ENCODE peak calls at places on chromosomes 3 and 15, in four cellular contexts. One of them, this sample, is unnamed.

GRCh38 chr15:68646751-68647150 is 68.0 kb downstream of the CORO2B start:
- DNase-seq in CD8-positive, alpha-beta memory T cell: no peak
- DNase-seq in hepatocyte: no peak
- DNase-seq in CD4-positive, alpha-beta T cell: no peak
- DNase-seq in this sample: no peak

GRCh38 chr15:88615303-88616107 is 5.6 kb upstream of the AEN start:
- DNase-seq in CD8-positive, alpha-beta memory T cell: no peak
- DNase-seq in hepatocyte: peak; percentile 60
- DNase-seq in CD4-positive, alpha-beta T cell: no peak
- DNase-seq in this sample: no peak

GRCh38 chr3:4409415-4409814 is 57.7 kb downstream of the SUMF1 start:
- DNase-seq in CD8-positive, alpha-beta memory T cell: no peak
- DNase-seq in hepatocyte: no peak
- DNase-seq in CD4-positive, alpha-beta T cell: no peak
- DNase-seq in this sample: no peak

GRCh38 chr15:99509686-99510461 is 55.9 kb upstream of the MEF2A start:
- DNase-seq in CD8-positive, alpha-beta memory T cell: no peak
- DNase-seq in hepatocyte: no peak
- DNase-seq in CD4-positive, alpha-beta T cell: no peak
- DNase-seq in this sample: no peak

GRCh38 chr15:92914103-92914499 is 14.0 kb downstream of the CHD2 start:
- DNase-seq in CD8-positive, alpha-beta memory T cell: no peak
- DNase-seq in hepatocyte: no peak
- DNase-seq in CD4-positive, alpha-beta T cell: no peak
- DNase-seq in this sample: no peak

GRCh38 chr3:153164009-153164550 is 2.1 kb downstream of the RAP2B start:
- DNase-seq in CD8-positive, alpha-beta memory T cell: no peak
- DNase-seq in hepatocyte: no peak
- DNase-seq in CD4-positive, alpha-beta T cell: no peak
- DNase-seq in this sample: no peak

GRCh38 chr15:20295238-20295811 is 246.3 kb downstream of the GOLGA6L6 start:
- DNase-seq in CD8-positive, alpha-beta memory T cell: no peak
- DNase-seq in hepatocyte: peak; percentile 37
- DNase-seq in CD4-positive, alpha-beta T cell: no peak
- DNase-seq in this sample: no peak

GRCh38 chr3:149449100-149449654 is 25.3 kb upstream of the TM4SF4 start:
- DNase-seq in CD8-positive, alpha-beta memory T cell: no peak
- DNase-seq in hepatocyte: no peak
- DNase-seq in CD4-positive, alpha-beta T cell: no peak
- DNase-seq in this sample: no peak

GRCh38 chr15:43872416-43873020 is 45.7 kb downstream of the WDR76 start:
- DNase-seq in CD8-positive, alpha-beta memory T cell: no peak
- DNase-seq in hepatocyte: peak; percentile 88
- DNase-seq in CD4-positive, alpha-beta T cell: no peak
- DNase-seq in this sample: peak; percentile 49

GRCh38 chr3:78737988-78738387 is 1029.8 kb downstream of the ROBO1 start:
- DNase-seq in CD8-positive, alpha-beta memory T cell: no peak
- DNase-seq in hepatocyte: no peak
- DNase-seq in CD4-positive, alpha-beta T cell: no peak
- DNase-seq in this sample: peak; percentile 72

GRCh38 chr15:80778621-80778963 is 578 bp upstream of the CEMIP start:
- DNase-seq in CD8-positive, alpha-beta memory T cell: no peak
- DNase-seq in hepatocyte: no peak
- DNase-seq in CD4-positive, alpha-beta T cell: no peak
- DNase-seq in this sample: no peak

GRCh38 chr15:96353931-96354730 is 23.6 kb downstream of the NR2F2 start:
- DNase-seq in CD8-positive, alpha-beta memory T cell: no peak
- DNase-seq in hepatocyte: peak; percentile 61
- DNase-seq in CD4-positive, alpha-beta T cell: no peak
- DNase-seq in this sample: peak; percentile 19

GRCh38 chr3:27573780-27574437 is 89.7 kb upstream of the SLC4A7 start:
- DNase-seq in CD8-positive, alpha-beta memory T cell: no peak
- DNase-seq in hepatocyte: no peak
- DNase-seq in CD4-positive, alpha-beta T cell: no peak
- DNase-seq in this sample: no peak

GRCh38 chr15:63892794-63893441 is 59.2 kb upstream of the HERC1 start:
- DNase-seq in CD8-positive, alpha-beta memory T cell: peak; percentile 53
- DNase-seq in hepatocyte: no peak
- DNase-seq in CD4-positive, alpha-beta T cell: peak; percentile 70
- DNase-seq in this sample: no peak

GRCh38 chr15:43127752-43128151 is 5.6 kb upstream of the TMEM62 start:
- DNase-seq in CD8-positive, alpha-beta memory T cell: no peak
- DNase-seq in hepatocyte: peak; percentile 36
- DNase-seq in CD4-positive, alpha-beta T cell: no peak
- DNase-seq in this sample: no peak

GRCh38 chr3:44999782-45000181 is 23.7 kb downstream of the EXOSC7 start:
- DNase-seq in CD8-positive, alpha-beta memory T cell: no peak
- DNase-seq in hepatocyte: no peak
- DNase-seq in CD4-positive, alpha-beta T cell: no peak
- DNase-seq in this sample: no peak

GRCh38 chr3:45002680-45003079 is 23.4 kb upstream of the CLEC3B start:
- DNase-seq in CD8-positive, alpha-beta memory T cell: no peak
- DNase-seq in hepatocyte: no peak
- DNase-seq in CD4-positive, alpha-beta T cell: no peak
- DNase-seq in this sample: no peak

GRCh38 chr3:45002139-45002660 is 23.9 kb upstream of the CLEC3B start:
- DNase-seq in CD8-positive, alpha-beta memory T cell: no peak
- DNase-seq in hepatocyte: no peak
- DNase-seq in CD4-positive, alpha-beta T cell: no peak
- DNase-seq in this sample: no peak

GRCh38 chr3:45001738-45002137 is 24.4 kb upstream of the CLEC3B start:
- DNase-seq in CD8-positive, alpha-beta memory T cell: no peak
- DNase-seq in hepatocyte: no peak
- DNase-seq in CD4-positive, alpha-beta T cell: no peak
- DNase-seq in this sample: no peak

GRCh38 chr3:45000823-45001222 is 24.8 kb downstream of the EXOSC7 start:
- DNase-seq in CD8-positive, alpha-beta memory T cell: no peak
- DNase-seq in hepatocyte: no peak
- DNase-seq in CD4-positive, alpha-beta T cell: no peak
- DNase-seq in this sample: no peak
- H3K27ac ChIP-seq in CD8-positive, alpha-beta memory T cell: no peak overlapping the region
- H3K27ac ChIP-seq in hepatocyte: no peak overlapping the region
- H3K27ac ChIP-seq in CD4-positive, alpha-beta T cell: no peak overlapping the region
- H3K27ac ChIP-seq in this sample: no peak overlapping the region

GRCh38 chr15:73991726-73992593 is at the start of gene STOML1:
- DNase-seq in CD8-positive, alpha-beta memory T cell: peak; percentile 91
- DNase-seq in hepatocyte: peak; percentile 97
- DNase-seq in CD4-positive, alpha-beta T cell: peak; percentile 90
- DNase-seq in this sample: peak; percentile 89

GRCh38 chr15:73992594-73992898 is 451 bp upstream of the STOML1 start:
- DNase-seq in CD8-positive, alpha-beta memory T cell: no peak
- DNase-seq in hepatocyte: no peak
- DNase-seq in CD4-positive, alpha-beta T cell: no peak
- DNase-seq in this sample: no peak

GRCh38 chr15:73994419-73994883 is at the start of gene PML:
- DNase-seq in CD8-positive, alpha-beta memory T cell: peak; percentile 94
- DNase-seq in hepatocyte: peak; percentile 97
- DNase-seq in CD4-positive, alpha-beta T cell: peak; percentile 91
- DNase-seq in this sample: peak; percentile 96

GRCh38 chr15:73994912-73995622 is 551 bp downstream of the PML start:
- DNase-seq in CD8-positive, alpha-beta memory T cell: peak; percentile 25
- DNase-seq in hepatocyte: no peak
- DNase-seq in CD4-positive, alpha-beta T cell: no peak
- DNase-seq in this sample: peak; percentile 33

GRCh38 chr15:73993211-73993994 is 1.1 kb upstream of the PML start:
- DNase-seq in CD8-positive, alpha-beta memory T cell: no peak
- DNase-seq in hepatocyte: no peak
- DNase-seq in CD4-positive, alpha-beta T cell: no peak
- DNase-seq in this sample: no peak
- H3K27ac ChIP-seq in CD8-positive, alpha-beta memory T cell: peak overlapping the region; percentile 83
- H3K27ac ChIP-seq in hepatocyte: no peak overlapping the region
- H3K27ac ChIP-seq in CD4-positive, alpha-beta T cell: no peak overlapping the region
- H3K27ac ChIP-seq in this sample: no peak overlapping the region

GRCh38 chr3:38650248-38650940 is 907 bp upstream of the SCN5A start:
- DNase-seq in CD8-positive, alpha-beta memory T cell: no peak
- DNase-seq in hepatocyte: no peak
- DNase-seq in CD4-positive, alpha-beta T cell: no peak
- DNase-seq in this sample: peak; percentile 14
- H3K27ac ChIP-seq in CD8-positive, alpha-beta memory T cell: no peak overlapping the region
- H3K27ac ChIP-seq in hepatocyte: no peak overlapping the region
- H3K27ac ChIP-seq in CD4-positive, alpha-beta T cell: no peak overlapping the region
- H3K27ac ChIP-seq in this sample: no peak overlapping the region

DNA sequence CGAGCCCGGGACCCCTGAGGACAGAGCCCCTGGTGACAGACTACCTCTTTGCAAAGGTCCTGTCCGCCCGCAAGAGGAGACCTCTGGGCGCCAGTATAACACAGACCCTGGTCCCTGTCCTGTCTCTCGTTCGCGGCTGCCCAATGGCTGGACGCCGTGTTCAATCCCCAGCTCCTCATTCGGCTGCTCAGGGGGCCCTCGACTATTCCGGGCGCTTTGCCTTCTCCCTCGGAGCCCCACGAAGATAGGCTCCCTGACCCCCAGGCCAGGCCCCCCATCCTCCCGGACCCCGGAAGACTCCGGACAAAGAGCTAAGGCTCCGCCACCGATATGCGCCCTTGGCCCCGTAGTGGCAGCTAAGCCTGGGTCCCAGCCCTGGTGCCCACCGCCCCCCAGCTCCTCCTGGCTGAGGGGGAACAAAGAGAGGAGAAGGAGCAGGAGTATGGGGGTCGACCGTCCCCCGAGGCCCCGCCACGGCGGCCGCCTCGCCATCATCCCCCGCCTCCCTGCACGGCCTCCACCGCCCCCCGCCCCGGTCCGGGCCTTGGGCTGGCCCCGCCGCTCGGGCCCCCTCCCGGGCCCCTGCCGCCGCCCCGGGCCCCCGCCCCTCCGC is 440 bp downstream of the CELSR3 start:
- DNase-seq in CD8-positive, alpha-beta memory T cell: no peak
- DNase-seq in hepatocyte: no peak
- DNase-seq in CD4-positive, alpha-beta T cell: no peak
- DNase-seq in this sample: no peak
- H3K27ac ChIP-seq in CD8-positive, alpha-beta memory T cell: no peak overlapping the region
- H3K27ac ChIP-seq in hepatocyte: no peak overlapping the region
- H3K27ac ChIP-seq in CD4-positive, alpha-beta T cell: no peak overlapping the region
- H3K27ac ChIP-seq in this sample: no peak overlapping the region

GRCh38 chr3:171809513-171810277 is 588 bp downstream of the PLD1 start:
- DNase-seq in CD8-positive, alpha-beta memory T cell: peak; percentile 40
- DNase-seq in hepatocyte: peak; percentile 89
- DNase-seq in CD4-positive, alpha-beta T cell: peak; percentile 31
- DNase-seq in this sample: peak; percentile 65
- H3K27ac ChIP-seq in CD8-positive, alpha-beta memory T cell: peak overlapping the region; percentile 70
- H3K27ac ChIP-seq in hepatocyte: peak overlapping the region; percentile 96
- H3K27ac ChIP-seq in CD4-positive, alpha-beta T cell: no peak overlapping the region
- H3K27ac ChIP-seq in this sample: peak overlapping the region; percentile 49